ENCODE peak calls at places on chromosomes 12 and 14, in five cellular contexts. Y, X, T, Z and M are unnamed samples. For H3K4me1 and H3K9me3, the result is how much of the 10 kb centered on the place peaks cover.

GRCh38 chr12:47910486-47910885 is 5.7 kb upstream of the VDR start:
- DNase-seq in X (no peak), Y (no peak), T (peak), Z (no peak), M (no peak)

GRCh38 chr12:49358548-49359141 is 8.6 kb upstream of the SPATS2 start:
- DNase-seq in Y (no peak), X (no peak), T (peak), Z (peak), M (no peak)

GRCh38 chr14:22052795-22053194 is 379.2 kb upstream of the OR4E1 start:
- DNase-seq in Z (no peak), T (no peak), X (no peak), Y (no peak), M (no peak)

GRCh38 chr14:88063807-88064206 is 58.9 kb downstream of the GPR65 start:
- DNase-seq in Y (no peak), T (no peak), X (no peak), Z (no peak), M (no peak)

GRCh38 chr14:100106260-100106659 is 41.0 kb downstream of the EVL start:
- DNase-seq in X (no peak), T (no peak), Y (no peak), Z (no peak), M (peak)

GRCh38 chr14:73209943-73210342 is 27.4 kb upstream of the PAPLN start:
- DNase-seq in T (peak), Y (no peak), X (no peak), Z (no peak), M (no peak)

GRCh38 chr12:111766608-111767361 is at the start of gene ALDH2:
- DNase-seq in X (peak), T (peak), Z (peak), Y (peak), M (peak)

GRCh38 chr12:127399451-127399850 is 867.5 kb upstream of the TMEM132C start:
- DNase-seq in X (no peak), Z (no peak), Y (no peak), T (peak), M (no peak)

DNA sequence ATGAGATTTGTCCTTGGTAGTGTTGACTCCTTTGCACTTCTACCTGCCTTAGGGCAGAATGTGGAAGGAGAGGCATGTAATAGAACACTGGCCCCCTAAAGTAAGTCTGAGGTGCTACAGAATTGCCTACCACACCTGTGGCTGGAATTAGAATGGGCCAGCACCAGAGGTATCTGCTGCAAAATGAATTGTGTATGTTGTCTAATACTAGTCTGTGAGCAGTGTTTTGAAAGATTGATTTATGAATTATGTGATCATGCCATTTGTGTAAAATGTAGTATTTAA is 5.7 kb upstream of the STYX start:
- DNase-seq in X (no peak), Y (no peak), T (no peak), Z (no peak), M (no peak)
- H3K27ac ChIP-seq in X (no peak), Y (no peak), T (no peak), Z (no peak), M (peak)

DNA sequence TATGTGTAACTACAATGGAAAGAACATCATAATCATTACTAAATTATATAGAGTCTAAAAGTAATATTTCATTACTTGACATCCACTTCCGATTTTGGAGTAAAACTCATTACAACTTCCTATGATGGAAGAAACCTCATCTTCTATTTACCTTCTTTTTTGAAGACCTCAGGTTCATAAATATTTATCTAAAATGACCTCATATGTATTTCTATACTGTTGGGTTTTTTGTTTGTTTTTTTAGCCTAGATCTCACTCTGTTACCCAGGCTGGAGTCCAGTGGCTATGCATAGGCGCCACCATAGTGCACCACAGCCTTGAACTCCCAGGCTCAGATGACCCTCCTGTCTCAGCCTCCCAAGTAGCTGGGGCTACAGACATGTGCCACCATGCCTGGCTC is 39.9 kb upstream of the BMAL2 start:
- DNase-seq in Z (no peak), Y (no peak), T (no peak), X (no peak), M (no peak)
- H3K4me1 ChIP-seq in Z (half or more), Y (under half), T (under half), X (under half), M (under half)

GRCh38 chr12:93868771-93869170 is 191.6 kb downstream of the CRADD start:
- DNase-seq in X (no peak), T (peak), Y (no peak), Z (no peak), M (no peak)
- H3K9me3 ChIP-seq in X (under half), T (under half), Y (under half), Z (under half), M (under half)

GRCh38 chr12:11786638-11787365 is 137.3 kb downstream of the ETV6 start:
- DNase-seq in T (no peak), X (no peak), Z (no peak), Y (no peak), M (no peak)
- H3K27ac ChIP-seq in T (no peak), X (no peak), Z (no peak), Y (no peak), M (no peak)

GRCh38 chr14:89268514-89268913 is 148.5 kb downstream of the FOXN3 start:
- DNase-seq in X (no peak), Z (no peak), Y (no peak), T (no peak), M (no peak)

GRCh38 chr14:89266754-89267153 is 150.3 kb downstream of the FOXN3 start:
- DNase-seq in X (no peak), T (peak), Y (no peak), Z (no peak), M (no peak)

GRCh38 chr14:89269404-89269803 is 147.6 kb downstream of the FOXN3 start:
- DNase-seq in T (no peak), X (no peak), Z (no peak), Y (no peak), M (no peak)

GRCh38 chr14:89267163-89267562 is 149.9 kb downstream of the FOXN3 start:
- DNase-seq in Y (no peak), X (no peak), T (no peak), Z (no peak), M (no peak)

DNA sequence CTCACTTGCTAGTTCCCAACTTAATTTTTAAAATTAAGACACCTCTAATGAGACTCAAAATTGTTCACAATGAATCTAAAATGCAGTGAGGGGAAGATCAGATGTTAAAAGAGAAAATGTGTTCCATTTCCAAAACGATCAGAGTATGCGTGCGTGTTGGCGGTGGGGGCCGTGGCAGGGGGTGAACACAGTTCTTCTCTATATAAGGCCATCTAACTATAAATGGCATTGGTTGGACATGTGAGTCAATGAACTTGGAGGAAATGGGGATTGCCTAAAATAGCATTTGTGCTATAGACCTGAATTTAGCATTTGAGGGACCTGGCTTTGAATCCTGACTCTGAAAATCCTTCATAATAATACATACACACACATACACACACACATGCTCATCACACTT is 149.4 kb downstream of the FOXN3 start:
- DNase-seq in T (no peak), X (no peak), Y (no peak), Z (no peak), M (no peak)
- H3K4me1 ChIP-seq in T (under half), X (under half), Y (under half), Z (under half), M (under half)